ENCODE peak calls at places on chromosome 1, in eight cellular contexts. Y is stomach, Z is endothelial cell of umbilical vein, V is HCT116, G is H1, T is HepG2, I is GM23338, D is GM12891. E is an unnamed sample.

GRCh38 chr1:11383553-11384169 is 95.3 kb upstream of the DISP3 start:
- DNase-seq in T (no peak), G (no peak), D (no peak), I (no peak), V (no peak), Z (no peak), Y (no peak), E (no peak)

GRCh38 chr1:112389689-112390088 is 6.3 kb upstream of the CTTNBP2NL start:
- DNase-seq in D (no peak), I (no peak), T (peak), Z (peak), G (no peak), Y (no peak), V (no peak), E (no peak)

GRCh38 chr1:164796916-164797315 is 237.9 kb downstream of the PBX1 start:
- DNase-seq in Z (no peak), T (no peak), G (no peak), I (no peak), D (no peak), V (no peak), Y (no peak), E (no peak)

GRCh38 chr1:43522776-43523480 is 7.8 kb upstream of the PTPRF start:
- DNase-seq in Z (no peak), I (no peak), G (no peak), Y (peak), D (no peak), T (peak), V (peak), E (no peak)

GRCh38 chr1:97826820-97827219 is 94.0 kb downstream of the DPYD start:
- DNase-seq in V (no peak), I (no peak), T (no peak), Y (no peak), Z (no peak), G (no peak), D (no peak), E (no peak)

GRCh38 chr1:161068306-161069200 is 1.1 kb downstream of the ARHGAP30 start:
- DNase-seq in Y (peak), G (no peak), D (no peak), T (no peak), V (no peak), Z (no peak), I (peak), E (no peak)

GRCh38 chr1:164622057-164622840 is 63.3 kb downstream of the PBX1 start:
- DNase-seq in T (no peak), Z (no peak), G (no peak), I (no peak), Y (no peak), V (no peak), D (no peak), E (no peak)

GRCh38 chr1:19640363-19641316 is 3.5 kb upstream of the NBL1 start:
- DNase-seq in T (peak), Y (peak), I (peak), V (peak), Z (peak), D (no peak), G (peak), E (peak)

GRCh38 chr1:39398278-39399010 is 93.0 kb upstream of the BMP8A start:
- DNase-seq in Z (peak), V (peak), D (no peak), Y (peak), G (no peak), I (peak), T (peak), E (peak)
- TF ChIP-seq POLR2AphosphoS5 in Z (peak), V (peak), D (no peak), Y (peak), G (no peak), I (no peak), T (no peak), E (no peak)

GRCh38 chr1:53130878-53131589 is 11.4 kb downstream of the SLC1A7 start:
- DNase-seq in Z (no peak), T (no peak), G (no peak), V (no peak), D (no peak), Y (no peak), I (no peak), E (peak)
- TF ChIP-seq POLR2AphosphoS5 in Z (no peak), T (no peak), G (no peak), V (no peak), D (no peak), Y (peak), I (no peak), E (no peak)

DNA sequence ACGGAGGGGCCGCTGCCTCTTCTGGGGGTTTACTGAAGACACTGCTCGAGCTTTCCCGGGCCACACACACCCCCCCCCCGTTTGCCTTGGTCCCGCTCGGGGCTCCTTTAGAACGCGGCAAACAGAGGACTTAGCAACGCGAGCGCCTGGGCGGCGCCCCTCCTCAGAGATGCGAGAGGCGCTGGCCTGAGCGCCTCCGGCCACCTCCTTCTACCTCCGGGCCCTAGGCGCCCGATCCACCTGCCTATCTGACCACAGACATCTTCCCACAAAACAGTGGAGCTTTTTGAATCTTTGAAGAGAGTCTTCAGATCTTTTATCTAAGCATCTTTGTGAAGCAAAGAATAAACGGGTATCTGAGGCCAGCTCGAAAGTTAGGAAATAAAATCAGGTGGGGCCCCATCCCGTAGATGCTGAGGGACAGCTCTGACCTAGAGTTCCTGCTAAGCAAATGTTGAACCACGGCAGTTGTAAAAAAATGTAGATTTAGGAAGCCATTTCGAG is 436 bp upstream of the TTLL7 start:
- DNase-seq in V (peak), I (peak), Y (peak), D (peak), Z (peak), T (peak), G (no peak), E (no peak)
- TF ChIP-seq POLR2AphosphoS5 in V (no peak), I (no peak), Y (no peak), D (no peak), Z (no peak), T (no peak), G (no peak), E (no peak)

GRCh38 chr1:150572918-150573647 is 6.3 kb downstream of the MCL1 start:
- DNase-seq in G (no peak), T (no peak), V (no peak), I (peak), Y (no peak), D (no peak), Z (no peak), E (no peak)
- TF ChIP-seq POLR2AphosphoS5 in G (peak), T (peak), V (peak), I (no peak), Y (peak), D (peak), Z (peak), E (peak)

DNA sequence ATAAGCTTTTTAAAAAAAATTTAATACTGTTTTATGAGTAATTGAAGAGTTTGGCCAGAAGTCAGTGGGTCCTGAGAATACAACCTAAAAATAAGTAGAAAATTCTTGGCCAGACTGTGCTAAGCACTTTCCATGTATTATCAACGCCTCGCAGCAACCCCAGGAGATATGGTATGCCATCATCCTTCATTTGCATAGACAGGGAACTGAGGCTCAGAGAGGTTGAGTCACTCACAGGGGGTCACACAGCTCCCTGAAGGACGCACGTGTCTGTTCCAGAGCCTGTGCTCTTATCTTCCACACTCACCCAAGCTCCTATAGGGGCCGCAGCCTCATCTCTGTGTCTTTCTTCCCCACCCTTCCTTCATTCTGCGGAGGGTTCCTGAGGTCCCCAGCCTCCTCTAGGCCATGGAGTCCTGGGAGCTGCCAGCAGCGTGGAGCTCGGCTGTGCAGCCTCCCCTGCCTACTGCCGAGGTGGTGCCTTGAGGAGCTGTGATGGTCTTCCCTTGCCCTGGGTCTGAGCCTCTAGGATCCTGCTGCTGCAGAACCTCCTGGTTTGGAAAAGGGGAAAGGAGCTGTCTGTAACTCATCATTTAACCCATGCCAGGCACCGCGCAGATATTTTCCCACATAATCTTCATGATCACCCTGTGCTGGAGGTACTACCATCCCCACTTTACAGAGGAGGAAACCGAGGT is 30.3 kb upstream of the ECE1 start:
- DNase-seq in Y (no peak), V (no peak), I (no peak), T (no peak), D (no peak), Z (no peak), G (no peak), E (no peak)
- TF ChIP-seq POLR2AphosphoS5 in Y (no peak), V (no peak), I (no peak), T (no peak), D (no peak), Z (no peak), G (no peak), E (no peak)

DNA sequence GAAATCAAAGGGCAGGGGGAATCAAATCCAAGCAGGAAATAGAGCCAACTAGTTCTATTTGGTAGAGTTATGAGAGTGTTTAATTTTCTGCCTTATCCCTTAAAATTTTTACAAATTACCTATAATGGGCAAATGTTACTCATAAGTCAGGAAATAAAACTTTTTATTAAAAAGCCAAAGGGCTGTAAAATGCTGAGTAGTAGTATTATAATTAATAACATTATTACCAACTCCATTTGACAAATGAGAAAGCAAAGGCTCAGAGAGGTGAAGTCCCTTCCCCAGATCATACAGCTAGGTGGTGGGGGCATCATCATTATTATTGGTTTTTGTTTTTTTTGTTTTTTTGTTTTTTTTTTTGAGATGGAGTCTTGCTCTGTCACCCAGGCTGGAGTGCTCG is 3.4 kb downstream of the SELENON start:
- DNase-seq in Y (no peak), V (no peak), I (no peak), G (no peak), T (no peak), Z (no peak), D (no peak), E (no peak)
- TF ChIP-seq POLR2AphosphoS5 in Y (no peak), V (no peak), I (no peak), G (no peak), T (no peak), Z (no peak), D (no peak), E (no peak)

GRCh38 chr1:2911391-2912178 is 109.7 kb upstream of the ACTRT2 start:
- DNase-seq in T (no peak), Z (no peak), Y (no peak), D (no peak), I (no peak), G (no peak), V (no peak), E (no peak)
- TF ChIP-seq POLR2AphosphoS5 in T (no peak), Z (no peak), Y (no peak), D (no peak), I (no peak), G (no peak), V (no peak), E (no peak)

E was measured in breast epithelium.